ENCODE peak calls at places on chromosomes 5 and 9, in eight cellular contexts. Q, U, H, D, I, P, F and L are unnamed samples.

GRCh38 chr5:181260720-181261319 is at the start of gene TRIM52:
- DNase-seq in Q (peak; percentile 95), U (peak; percentile 76), H (peak; percentile 69), D (peak; percentile 89), I (peak; percentile 93), P (peak; percentile 89), F (peak; percentile 89), L (peak; percentile 89)

GRCh38 chr9:38680827-38681226 is 39.1 kb downstream of the FAM240B start:
- DNase-seq in Q (no peak), U (no peak), H (no peak), D (no peak), I (no peak), P (no peak), F (peak; percentile 6), L (peak; percentile 15)

GRCh38 chr9:137878146-137878941 is 762 bp downstream of the CACNA1B start:
- DNase-seq in Q (peak; percentile 95), U (no peak), H (no peak), D (no peak), I (no peak), P (peak; percentile 90), F (peak; percentile 29), L (no peak)

GRCh38 chr5:107743357-107744000 is 72.7 kb upstream of the EFNA5 start:
- DNase-seq in Q (peak; percentile 74), U (no peak), H (peak; percentile 90), D (peak; percentile 6), I (peak; percentile 4), P (no peak), F (no peak), L (peak; percentile 36)

GRCh38 chr5:123095694-123096120 is 6.7 kb downstream of the PRDM6 start:
- DNase-seq in Q (peak; percentile 53), U (no peak), H (no peak), D (no peak), I (no peak), P (no peak), F (no peak), L (no peak)

GRCh38 chr9:127177682-127178265 is 55.3 kb upstream of the ANGPTL2 start:
- DNase-seq in Q (no peak), U (no peak), H (no peak), D (no peak), I (no peak), P (no peak), F (no peak), L (no peak)

GRCh38 chr9:128882677-128883590 is 1.0 kb downstream of the LRRC8A start:
- DNase-seq in Q (peak; percentile 86), U (no peak), H (peak; percentile 41), D (no peak), I (no peak), P (no peak), F (peak; percentile 39), L (no peak)

GRCh38 chr9:88742483-88742882 is 207.5 kb downstream of the NXNL2 start:
- DNase-seq in Q (peak; percentile 91), U (peak; percentile 49), H (no peak), D (peak; percentile 51), I (no peak), P (no peak), F (peak; percentile 81), L (peak; percentile 93)

GRCh38 chr5:102090770-102091169 is 205.3 kb downstream of the SLCO4C1 start:
- DNase-seq in Q (no peak), U (no peak), H (no peak), D (no peak), I (peak; percentile 31), P (peak; percentile 12), F (no peak), L (no peak)

GRCh38 chr5:53200309-53200708 is 90.8 kb upstream of the MOCS2 start:
- DNase-seq in Q (no peak), U (no peak), H (no peak), D (no peak), I (no peak), P (no peak), F (peak; percentile 10), L (no peak)

GRCh38 chr9:7246917-7247538 is 489.3 kb downstream of the KDM4C start:
- DNase-seq in Q (no peak), U (no peak), H (peak; percentile 77), D (no peak), I (no peak), P (no peak), F (peak; percentile 14), L (no peak)

GRCh38 chr5:52328220-52328619 is 459.5 kb upstream of the ITGA1 start:
- DNase-seq in Q (no peak), U (no peak), H (no peak), D (no peak), I (no peak), P (no peak), F (no peak), L (no peak)

GRCh38 chr9:2163231-2163885 is 148.2 kb downstream of the SMARCA2 start:
- DNase-seq in Q (no peak), U (no peak), H (peak; percentile 58), D (no peak), I (no peak), P (no peak), F (no peak), L (peak; percentile 21)

GRCh38 chr5:158013939-158014338 is 155.0 kb upstream of the CLINT1 start:
- DNase-seq in Q (peak; percentile 53), U (no peak), H (peak; percentile 26), D (no peak), I (peak; percentile 49), P (no peak), F (peak; percentile 53), L (peak; percentile 62)

GRCh38 chr5:116573617-116574431 is 799 bp downstream of the SEMA6A start:
- DNase-seq in Q (peak; percentile 90), U (no peak), H (no peak), D (no peak), I (peak; percentile 7), P (peak; percentile 33), F (no peak), L (no peak)

GRCh38 chr5:61525573-61526142 is 193.6 kb downstream of the ZSWIM6 start:
- DNase-seq in Q (no peak), U (no peak), H (peak; percentile 63), D (no peak), I (no peak), P (peak; percentile 21), F (peak; percentile 21), L (no peak)

GRCh38 chr5:146426853-146427618 is 20.1 kb upstream of the TCERG1 start:
- DNase-seq in Q (peak; percentile 86), U (no peak), H (peak; percentile 50), D (peak; percentile 58), I (peak; percentile 34), P (no peak), F (peak; percentile 64), L (peak; percentile 54)

GRCh38 chr9:22916148-22916547 is 469.5 kb downstream of the DMRTA1 start:
- DNase-seq in Q (no peak), U (no peak), H (no peak), D (no peak), I (no peak), P (no peak), F (no peak), L (no peak)
- TF ChIP-seq CTCF in Q (no peak), U (no peak), H (no peak), D (no peak), I (no peak), P (no peak), F (no peak), L (no peak)

DNA sequence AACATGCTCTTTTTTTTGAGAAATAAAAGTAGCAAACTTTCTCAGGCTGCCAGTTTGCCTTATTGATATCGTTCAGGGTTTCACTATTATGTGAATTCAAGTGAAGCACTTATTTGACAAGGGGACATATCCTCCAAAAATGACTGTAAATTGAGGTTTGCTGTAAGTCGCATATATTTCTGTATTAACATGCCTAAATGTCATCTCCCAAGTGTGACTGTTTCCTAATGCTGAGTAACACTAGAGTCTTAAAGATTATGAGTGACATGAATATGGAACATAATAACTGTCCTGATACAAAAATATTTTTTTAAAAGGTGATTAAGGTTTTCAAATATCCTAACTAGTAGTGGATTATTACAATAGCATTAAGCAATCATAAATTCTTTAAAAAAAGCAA is 3.7 kb downstream of the NFIB start:
- DNase-seq in Q (no peak), U (no peak), H (peak; percentile 50), D (no peak), I (no peak), P (no peak), F (no peak), L (no peak)
- TF ChIP-seq CTCF in Q (no peak), U (no peak), H (no peak), D (no peak), I (no peak), P (no peak), F (no peak), L (no peak)

GRCh38 chr5:80713640-80714039 is 58.9 kb upstream of the DHFR start:
- DNase-seq in Q (no peak), U (no peak), H (peak; percentile 29), D (no peak), I (no peak), P (no peak), F (no peak), L (no peak)

GRCh38 chr5:80711216-80711615 is 56.4 kb upstream of the DHFR start:
- DNase-seq in Q (no peak), U (no peak), H (no peak), D (no peak), I (no peak), P (no peak), F (no peak), L (no peak)

GRCh38 chr5:80714570-80715298 is 60.0 kb upstream of the DHFR start:
- DNase-seq in Q (no peak), U (no peak), H (peak; percentile 24), D (no peak), I (no peak), P (no peak), F (no peak), L (no peak)

GRCh38 chr5:80712914-80713313 is 58.1 kb upstream of the DHFR start:
- DNase-seq in Q (no peak), U (no peak), H (no peak), D (no peak), I (no peak), P (no peak), F (no peak), L (no peak)

GRCh38 chr5:80711938-80712337 is 57.2 kb upstream of the DHFR start:
- DNase-seq in Q (no peak), U (peak; percentile 30), H (peak; percentile 10), D (peak; percentile 12), I (peak; percentile 54), P (no peak), F (peak; percentile 49), L (peak; percentile 9)
- TF ChIP-seq CTCF in Q (peak; percentile 52), U (peak; percentile 69), H (peak; percentile 61), D (peak; percentile 73), I (peak; percentile 55), P (peak; percentile 47), F (peak; percentile 45), L (peak; percentile 52)

GRCh38 chr5:90861843-90862586 is 303.4 kb downstream of the ADGRV1 start:
- DNase-seq in Q (no peak), U (no peak), H (peak; percentile 63), D (no peak), I (peak; percentile 15), P (no peak), F (no peak), L (no peak)
- TF ChIP-seq CTCF in Q (no peak), U (no peak), H (no peak), D (peak; percentile 35), I (peak; percentile 41), P (no peak), F (no peak), L (no peak)

GRCh38 chr9:92133949-92134604 is 18.9 kb upstream of the SPTLC1 start:
- DNase-seq in Q (peak; percentile 96), U (no peak), H (peak; percentile 70), D (peak; percentile 80), I (peak; percentile 85), P (peak; percentile 79), F (peak; percentile 84), L (peak; percentile 70)
- TF ChIP-seq CTCF in Q (peak; percentile 98), U (peak; percentile 98), H (peak; percentile 94), D (peak; percentile 99), I (peak; percentile 85), P (peak; percentile 99), F (peak; percentile 95), L (peak; percentile 93)

GRCh38 chr5:95449460-95449859 is 58.3 kb downstream of the FAM81B start:
- DNase-seq in Q (no peak), U (no peak), H (peak; percentile 24), D (no peak), I (no peak), P (no peak), F (peak; percentile 24), L (no peak)
- TF ChIP-seq CTCF in Q (no peak), U (no peak), H (no peak), D (no peak), I (no peak), P (no peak), F (no peak), L (no peak)